ENCODE peak calls at places on chromosomes 16 and 17, in ten cellular contexts. G is IMR-90, N is ascending aorta, P is left lung, D is astrocyte of the cerebellum, V is lower lobe of right lung, U is epithelial cell of esophagus, R is PC-9, W is HL-60, Q is GM12865. H is an unnamed sample.

GRCh38 chr17:76866774-76867577 is 1.2 kb upstream of the MGAT5B start:
- DNase-seq in G (peak), N (no peak), P (no peak), D (peak), V (no peak), U (peak), R (no peak), W (no peak), Q (no peak), H (peak)

GRCh38 chr16:11164482-11165270 is 91.3 kb downstream of the SOCS1 start:
- DNase-seq in G (no peak), N (no peak), P (no peak), D (no peak), V (no peak), U (no peak), R (no peak), W (no peak), Q (no peak), H (no peak)

GRCh38 chr17:73432624-73433190 is 120.9 kb upstream of the CDC42EP4 start:
- DNase-seq in G (no peak), N (no peak), P (no peak), D (no peak), V (no peak), U (no peak), R (no peak), W (no peak), Q (no peak), H (no peak)

GRCh38 chr16:53821487-53821886 is 117.5 kb downstream of the FTO start:
- DNase-seq in G (peak), N (no peak), P (no peak), D (no peak), V (no peak), U (peak), R (peak), W (no peak), Q (no peak), H (peak)

GRCh38 chr17:74877592-74878543 is 5.1 kb upstream of the FDXR start:
- DNase-seq in G (no peak), N (no peak), P (no peak), D (no peak), V (no peak), U (peak), R (peak), W (no peak), Q (no peak), H (no peak)

GRCh38 chr16:55908641-55909040 is 33.5 kb upstream of the CES5A start:
- DNase-seq in G (no peak), N (no peak), P (no peak), D (no peak), V (no peak), U (no peak), R (no peak), W (no peak), Q (no peak), H (no peak)

GRCh38 chr17:41967921-41968578 is 1.5 kb downstream of the CNP start:
- DNase-seq in G (no peak), N (no peak), P (no peak), D (no peak), V (no peak), U (no peak), R (no peak), W (no peak), Q (no peak), H (no peak)

GRCh38 chr16:81601008-81601428 is 156.4 kb downstream of the CMIP start:
- DNase-seq in G (peak), N (no peak), P (no peak), D (no peak), V (no peak), U (peak), R (no peak), W (no peak), Q (no peak), H (peak)

GRCh38 chr16:88681084-88681680 is 5.1 kb downstream of the SNAI3 start:
- DNase-seq in G (no peak), N (no peak), P (no peak), D (no peak), V (peak), U (peak), R (peak), W (peak), Q (peak), H (no peak)

GRCh38 chr17:79223953-79224352 is 149.3 kb downstream of the ENGASE start:
- DNase-seq in G (no peak), N (no peak), P (no peak), D (no peak), V (no peak), U (no peak), R (no peak), W (no peak), Q (no peak), H (no peak)

GRCh38 chr16:54933281-54934150 is 2.9 kb downstream of the IRX5 start:
- DNase-seq in G (no peak), N (no peak), P (no peak), D (no peak), V (no peak), U (peak), R (no peak), W (no peak), Q (no peak), H (peak)

GRCh38 chr16:55832788-55833583 is at the start of gene CES1:
- DNase-seq in G (no peak), N (no peak), P (peak), D (no peak), V (peak), U (no peak), R (no peak), W (peak), Q (no peak), H (no peak)

GRCh38 chr16:588639-588888 is 1.3 kb upstream of the RAB40C start:
- DNase-seq in G (peak), N (no peak), P (no peak), D (no peak), V (peak), U (peak), R (peak), W (peak), Q (peak), H (peak)

GRCh38 chr16:28863929-28864886 is 565 bp downstream of the SH2B1 start:
- DNase-seq in G (peak), N (no peak), P (no peak), D (peak), V (no peak), U (no peak), R (no peak), W (peak), Q (no peak), H (peak)

GRCh38 chr17:48139948-48140347 is 32.4 kb downstream of the SNX11 start:
- DNase-seq in G (no peak), N (no peak), P (no peak), D (no peak), V (no peak), U (no peak), R (no peak), W (peak), Q (no peak), H (no peak)

GRCh38 chr16:72109966-72110530 is 16.4 kb downstream of the DHX38 start:
- DNase-seq in G (no peak), N (no peak), P (peak), D (no peak), V (no peak), U (no peak), R (no peak), W (no peak), Q (no peak), H (no peak)

GRCh38 chr17:82600731-82601446 is 47.4 kb downstream of the WDR45B start:
- DNase-seq in G (no peak), N (no peak), P (no peak), D (no peak), V (no peak), U (no peak), R (no peak), W (no peak), Q (no peak), H (no peak)

GRCh38 chr17:81871387-81872120 is 417 bp upstream of the ARHGDIA start:
- DNase-seq in G (peak), N (peak), P (peak), D (no peak), V (peak), U (peak), R (peak), W (peak), Q (peak), H (peak)

GRCh38 chr17:53061446-53061845 is 761.3 kb upstream of the KIF2B start:
- DNase-seq in G (no peak), N (no peak), P (no peak), D (no peak), V (no peak), U (no peak), R (no peak), W (no peak), Q (no peak), H (no peak)

GRCh38 chr17:6046431-6046830 is 23.7 kb upstream of the WSCD1 start:
- DNase-seq in G (no peak), N (no peak), P (no peak), D (peak), V (no peak), U (no peak), R (no peak), W (no peak), Q (no peak), H (peak)

GRCh38 chr17:57121308-57122042 is 36.4 kb downstream of the AKAP1 start:
- DNase-seq in G (peak), N (no peak), P (no peak), D (peak), V (no peak), U (peak), R (no peak), W (peak), Q (peak), H (peak)

GRCh38 chr17:81036128-81036891 is 1.4 kb downstream of the BAIAP2 start:
- DNase-seq in G (no peak), N (no peak), P (peak), D (no peak), V (peak), U (peak), R (no peak), W (no peak), Q (no peak), H (no peak)

GRCh38 chr16:12793120-12793889 is 10.4 kb downstream of the CPPED1 start:
- DNase-seq in G (no peak), N (no peak), P (no peak), D (no peak), V (no peak), U (no peak), R (no peak), W (no peak), Q (no peak), H (no peak)

GRCh38 chr16:1920727-1921155 is 2.5 kb upstream of the HS3ST6 start:
- DNase-seq in G (no peak), N (no peak), P (no peak), D (no peak), V (no peak), U (no peak), R (no peak), W (no peak), Q (peak), H (no peak)

GRCh38 chr17:65914784-65915342 is 277.1 kb downstream of the CEP112 start:
- DNase-seq in G (no peak), N (no peak), P (no peak), D (no peak), V (no peak), U (peak), R (no peak), W (no peak), Q (peak), H (no peak)

GRCh38 chr17:81429813-81430510 is 34.7 kb downstream of the BAHCC1 start:
- DNase-seq in G (no peak), N (no peak), P (no peak), D (no peak), V (no peak), U (peak), R (no peak), W (peak), Q (no peak), H (peak)

GRCh38 chr17:45144199-45145034 is 3.9 kb upstream of the HEXIM1 start:
- DNase-seq in G (no peak), N (no peak), P (no peak), D (no peak), V (peak), U (no peak), R (no peak), W (no peak), Q (no peak), H (no peak)

GRCh38 chr16:27499659-27500055 is 50.1 kb downstream of the GTF3C1 start:
- DNase-seq in G (no peak), N (no peak), P (no peak), D (no peak), V (no peak), U (no peak), R (no peak), W (no peak), Q (no peak), H (no peak)

GRCh38 chr16:3908951-3909437 is 28.5 kb upstream of the CREBBP start:
- DNase-seq in G (no peak), N (no peak), P (no peak), D (no peak), V (peak), U (no peak), R (no peak), W (no peak), Q (no peak), H (no peak)

GRCh38 chr16:89707695-89708094 is 6.2 kb upstream of the SPATA2L start:
- DNase-seq in G (no peak), N (no peak), P (no peak), D (no peak), V (no peak), U (no peak), R (no peak), W (no peak), Q (peak), H (no peak)

DNA sequence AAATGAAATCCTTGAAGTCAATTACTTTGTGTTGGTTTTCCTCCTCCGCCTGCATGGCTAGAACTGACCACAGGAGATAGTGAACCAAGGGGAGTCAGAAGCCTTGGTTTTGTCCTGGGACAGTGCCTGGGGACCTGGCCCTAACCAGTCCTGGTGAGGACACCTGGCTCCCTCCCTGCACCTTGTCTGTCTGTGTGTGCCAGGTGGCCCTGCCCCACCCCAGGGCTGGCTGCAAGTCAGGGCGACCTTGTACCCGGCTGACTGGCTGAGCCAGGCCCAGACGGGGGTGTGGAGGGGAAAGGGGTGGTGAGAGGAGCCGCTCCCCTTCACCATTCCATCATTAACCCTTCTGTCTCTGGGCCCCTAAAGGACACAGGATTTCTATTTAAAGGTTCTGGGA is 3.4 kb downstream of the RAPGEFL1 start:
- DNase-seq in G (no peak), N (no peak), P (peak), D (no peak), V (no peak), U (peak), R (peak), W (no peak), Q (no peak), H (no peak)
- H3K4me3 ChIP-seq in G (no peak), N (no peak), P (no peak), D (no peak), V (no peak), U (peak), R (peak), W (no peak), Q (no peak), H (no peak)

DNA sequence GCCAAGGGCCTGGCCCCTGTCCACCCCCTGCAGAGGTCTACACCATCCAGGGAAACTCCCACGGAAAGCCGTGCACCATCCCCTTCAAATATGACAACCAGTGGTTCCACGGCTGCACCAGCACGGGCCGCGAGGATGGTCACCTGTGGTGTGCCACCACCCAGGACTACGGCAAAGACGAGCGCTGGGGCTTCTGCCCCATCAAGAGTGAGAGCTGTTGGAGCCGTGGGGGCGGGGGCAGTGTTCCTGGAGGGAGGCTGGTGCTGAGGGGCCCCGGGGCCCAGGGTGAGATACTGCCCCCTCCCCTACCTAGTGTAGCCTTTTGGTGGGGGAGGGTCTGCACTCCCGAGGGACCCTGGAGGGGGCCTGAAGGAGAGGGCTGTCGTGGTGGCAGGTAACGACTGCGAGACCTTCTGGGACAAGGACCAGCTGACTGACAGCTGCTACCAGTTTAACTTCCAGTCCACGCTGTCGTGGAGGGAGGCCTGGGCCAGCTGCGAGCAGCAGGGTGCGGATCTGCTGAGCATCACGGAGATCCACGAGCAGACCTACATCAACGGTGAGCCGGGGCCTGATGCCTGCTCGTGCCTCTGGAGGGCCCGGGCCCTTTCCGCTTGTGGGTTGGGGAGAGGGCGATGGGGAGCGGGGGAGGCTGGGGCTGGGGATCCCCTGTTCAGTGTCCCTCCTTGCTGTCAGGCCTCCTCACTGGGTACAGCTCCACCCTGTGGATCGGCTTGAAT is 38.8 kb downstream of the MRC2 start:
- DNase-seq in G (no peak), N (no peak), P (no peak), D (no peak), V (peak), U (no peak), R (no peak), W (no peak), Q (no peak), H (no peak)
- TF ChIP-seq CTCF in G (no peak), N (no peak), P (no peak), D (no peak), V (no peak), U (no peak), R (no peak), W (no peak), Q (no peak), H (no peak)

GRCh38 chr17:59219370-59219769 is 941 bp upstream of the GDPD1 start:
- DNase-seq in G (no peak), N (no peak), P (no peak), D (no peak), V (no peak), U (no peak), R (no peak), W (no peak), Q (no peak), H (no peak)
- H3K4me3 ChIP-seq in G (no peak), N (peak), P (no peak), D (no peak), V (no peak), U (no peak), R (no peak), W (no peak), Q (no peak), H (no peak)

DNA sequence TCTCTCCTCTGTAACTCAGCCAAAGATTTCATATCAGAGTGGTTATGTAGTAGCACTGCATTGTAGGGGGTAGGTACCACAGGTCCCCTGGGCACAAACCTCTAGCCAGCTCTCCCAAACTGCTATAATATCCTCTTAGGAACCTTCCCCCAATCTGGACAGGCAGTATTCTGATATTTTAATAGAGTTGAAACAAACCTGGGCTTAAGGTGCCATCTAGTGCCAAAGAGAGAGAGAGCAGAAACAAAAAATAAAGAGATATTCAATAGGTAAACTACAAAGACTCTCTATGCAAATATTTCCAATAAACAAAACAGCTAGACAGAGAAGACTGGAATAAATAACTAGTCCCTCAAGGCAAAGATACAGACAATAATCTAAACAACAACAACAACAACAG is 1070.0 kb downstream of the CDH11 start:
- DNase-seq in G (no peak), N (no peak), P (no peak), D (peak), V (no peak), U (peak), R (no peak), W (no peak), Q (no peak), H (peak)
- TF ChIP-seq CTCF in G (peak), N (no peak), P (no peak), D (peak), V (no peak), U (peak), R (peak), W (no peak), Q (no peak), H (peak)

DNA sequence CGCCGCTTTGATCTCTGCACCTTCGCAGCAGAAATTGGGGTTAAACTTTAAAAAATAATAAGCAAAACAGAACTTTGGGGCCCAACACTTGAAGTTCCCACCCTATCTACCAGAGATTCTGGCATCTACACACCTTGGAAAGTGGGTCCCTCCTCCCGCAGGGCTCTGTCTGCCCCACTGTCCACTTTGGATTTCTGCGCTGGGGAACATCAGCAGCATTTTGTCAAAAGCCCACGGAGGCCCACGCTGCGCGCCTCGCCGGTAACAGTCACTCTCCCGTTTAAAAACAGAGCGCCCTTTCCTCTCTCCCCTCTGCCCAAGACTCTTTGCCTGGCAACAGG is 725 bp upstream of the WNT9B start:
- DNase-seq in G (no peak), N (no peak), P (no peak), D (no peak), V (no peak), U (no peak), R (no peak), W (no peak), Q (no peak), H (no peak)
- H3K4me3 ChIP-seq in G (no peak), N (no peak), P (no peak), D (no peak), V (no peak), U (no peak), R (no peak), W (no peak), Q (no peak), H (no peak)

DNA sequence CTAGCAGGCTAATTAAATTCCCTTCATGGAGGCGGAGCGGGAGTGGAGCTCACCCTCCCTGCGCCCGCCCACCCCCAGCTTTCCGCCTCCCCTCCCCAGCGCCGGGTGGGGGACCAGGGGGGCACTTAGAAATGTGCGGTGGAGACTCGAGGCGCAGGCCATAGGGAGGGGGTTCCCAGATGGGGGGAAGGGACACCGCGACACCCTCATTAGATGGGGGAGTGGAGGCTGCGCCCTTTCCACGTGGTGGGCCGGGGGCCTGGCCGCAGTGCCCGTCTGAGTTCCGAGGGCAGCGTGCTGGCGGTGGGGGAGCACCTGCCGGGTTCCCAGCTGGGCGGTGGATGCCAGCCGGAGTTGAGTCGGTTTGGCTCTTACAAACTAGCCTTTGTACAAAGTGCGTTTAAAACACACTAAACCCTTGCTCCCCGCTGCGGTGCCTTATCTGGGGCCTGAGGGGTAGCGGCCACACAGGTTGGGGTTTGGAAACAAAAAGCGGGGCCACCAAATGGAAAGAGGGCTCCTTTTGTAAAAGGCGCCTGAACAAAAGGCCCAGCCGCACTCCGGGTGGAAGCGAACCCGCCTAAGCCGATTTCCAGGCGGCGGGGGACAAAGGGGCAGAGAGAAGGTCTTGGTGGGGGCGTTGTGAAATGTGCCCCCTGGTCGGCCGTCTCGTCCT is 1.4 kb downstream of the GSE1 start:
- DNase-seq in G (no peak), N (no peak), P (no peak), D (no peak), V (no peak), U (peak), R (no peak), W (peak), Q (peak), H (no peak)
- TF ChIP-seq CTCF in G (no peak), N (no peak), P (no peak), D (no peak), V (no peak), U (no peak), R (no peak), W (no peak), Q (no peak), H (no peak)

H was measured in astrocyte of the spinal cord.